ENCODE peak calls at places on chromosomes 6 and 20, in eight cellular contexts. L, P, Z, D, W, O, V and S are unnamed samples.
A peak's percentile ranks its signal among the peaks of the same experiment; 100 is the strongest.

GRCh38 chr6:169508452-169508851 is 193.4 kb downstream of the WDR27 start:
- DNase-seq in L (no peak), P (no peak), Z (no peak), D (no peak), W (no peak), O (no peak), V (no peak), S (no peak)

GRCh38 chr6:72819609-72820008 is 197.7 kb downstream of the KCNQ5 start:
- DNase-seq in L (no peak), P (no peak), Z (no peak), D (no peak), W (no peak), O (no peak), V (no peak), S (no peak)

GRCh38 chr6:16103708-16104107 is 25.2 kb upstream of the MYLIP start:
- DNase-seq in L (no peak), P (no peak), Z (no peak), D (no peak), W (no peak), O (no peak), V (no peak), S (no peak)

GRCh38 chr6:119312875-119313338 is 36.7 kb downstream of the MAN1A1 start:
- DNase-seq in L (peak; percentile 55), P (no peak), Z (no peak), D (no peak), W (no peak), O (no peak), V (no peak), S (no peak)

GRCh38 chr20:47244451-47244850 is 112.0 kb downstream of the ZMYND8 start:
- DNase-seq in L (no peak), P (no peak), Z (no peak), D (no peak), W (no peak), O (no peak), V (no peak), S (no peak)

GRCh38 chr6:86756623-86757246 is 180.6 kb upstream of the HTR1E start:
- DNase-seq in L (no peak), P (peak; percentile 36), Z (no peak), D (no peak), W (no peak), O (no peak), V (no peak), S (no peak)

GRCh38 chr6:136137008-136137689 is 113.0 kb downstream of the MTFR2 start:
- DNase-seq in L (no peak), P (no peak), Z (peak; percentile 27), D (no peak), W (no peak), O (no peak), V (peak; percentile 75), S (no peak)

GRCh38 chr20:64203037-64203777 is 39.0 kb downstream of the MYT1 start:
- DNase-seq in L (no peak), P (peak; percentile 26), Z (no peak), D (no peak), W (no peak), O (no peak), V (no peak), S (no peak)

GRCh38 chr20:50146214-50146613 is 7.3 kb downstream of the PEDS1 start:
- DNase-seq in L (no peak), P (no peak), Z (no peak), D (no peak), W (no peak), O (no peak), V (peak; percentile 79), S (no peak)

GRCh38 chr6:41519305-41519747 is 26.9 kb upstream of the FOXP4 start:
- DNase-seq in L (no peak), P (no peak), Z (no peak), D (no peak), W (no peak), O (no peak), V (no peak), S (no peak)

GRCh38 chr6:39295538-39295937 is 18.7 kb downstream of the KCNK17 start:
- DNase-seq in L (no peak), P (peak; percentile 26), Z (no peak), D (no peak), W (no peak), O (no peak), V (no peak), S (no peak)

GRCh38 chr6:82906489-82906888 is 159.2 kb downstream of the UBE3D start:
- DNase-seq in L (peak; percentile 36), P (peak; percentile 25), Z (peak; percentile 12), D (no peak), W (no peak), O (no peak), V (peak; percentile 46), S (no peak)

GRCh38 chr20:62898093-62898964 is 28.0 kb downstream of the DIDO1 start:
- DNase-seq in L (no peak), P (no peak), Z (no peak), D (no peak), W (no peak), O (no peak), V (no peak), S (no peak)

GRCh38 chr20:62900052-62900691 is 26.1 kb downstream of the DIDO1 start:
- DNase-seq in L (peak; percentile 83), P (peak; percentile 89), Z (peak; percentile 74), D (peak; percentile 83), W (no peak), O (peak; percentile 92), V (peak; percentile 58), S (peak; percentile 89)

GRCh38 chr20:62898970-62899632 is 27.2 kb downstream of the DIDO1 start:
- DNase-seq in L (no peak), P (no peak), Z (no peak), D (no peak), W (no peak), O (peak; percentile 72), V (no peak), S (peak; percentile 74)

GRCh38 chr20:62900692-62901584 is 25.4 kb downstream of the DIDO1 start:
- DNase-seq in L (no peak), P (peak; percentile 42), Z (no peak), D (no peak), W (no peak), O (peak; percentile 50), V (peak; percentile 23), S (no peak)

GRCh38 chr20:62899633-62900051 is 26.7 kb downstream of the DIDO1 start:
- DNase-seq in L (peak; percentile 39), P (peak; percentile 47), Z (no peak), D (no peak), W (no peak), O (no peak), V (no peak), S (no peak)
- TF ChIP-seq CTCF in L (no peak), P (no peak), Z (no peak), D (no peak), W (no peak), O (no peak), V (peak; percentile 25), S (no peak)

GRCh38 chr6:25168637-25169036 is 110.5 kb upstream of the CARMIL1 start:
- DNase-seq in L (no peak), P (no peak), Z (no peak), D (no peak), W (no peak), O (no peak), V (no peak), S (no peak)
- TF ChIP-seq CTCF in L (no peak), P (no peak), Z (no peak), D (no peak), W (no peak), O (no peak), V (no peak), S (no peak)

DNA sequence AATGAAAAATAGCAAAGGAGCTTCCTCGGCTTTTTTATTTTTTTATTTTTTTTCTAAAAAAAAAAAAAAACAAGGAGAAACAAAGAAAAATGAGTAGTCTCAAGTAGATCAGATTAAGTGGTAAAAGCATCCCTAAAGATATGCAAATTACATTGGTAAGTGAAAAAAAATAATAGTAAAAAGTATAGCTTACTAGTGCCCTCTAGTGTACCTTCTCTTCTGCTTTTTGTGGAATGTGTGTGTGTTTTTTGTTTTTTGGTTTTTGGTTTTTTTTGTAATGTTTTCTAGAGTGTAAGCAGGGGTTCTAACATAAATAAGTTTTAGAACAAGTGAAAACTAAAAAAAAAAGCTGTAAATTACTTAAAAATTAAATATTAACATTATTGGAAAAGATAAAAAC is 1062.0 kb downstream of the HACE1 start:
- DNase-seq in L (no peak), P (peak; percentile 27), Z (peak; percentile 40), D (no peak), W (no peak), O (no peak), V (no peak), S (no peak)
- TF ChIP-seq CTCF in L (peak; percentile 34), P (peak; percentile 66), Z (peak; percentile 45), D (peak; percentile 9), W (no peak), O (peak; percentile 43), V (no peak), S (peak; percentile 20)

GRCh38 chr20:25049261-25050060 is 8.5 kb downstream of the ACSS1 start:
- DNase-seq in L (no peak), P (no peak), Z (no peak), D (no peak), W (no peak), O (no peak), V (no peak), S (no peak)
- TF ChIP-seq CTCF in L (no peak), P (no peak), Z (no peak), D (no peak), W (no peak), O (no peak), V (no peak), S (no peak)

DNA sequence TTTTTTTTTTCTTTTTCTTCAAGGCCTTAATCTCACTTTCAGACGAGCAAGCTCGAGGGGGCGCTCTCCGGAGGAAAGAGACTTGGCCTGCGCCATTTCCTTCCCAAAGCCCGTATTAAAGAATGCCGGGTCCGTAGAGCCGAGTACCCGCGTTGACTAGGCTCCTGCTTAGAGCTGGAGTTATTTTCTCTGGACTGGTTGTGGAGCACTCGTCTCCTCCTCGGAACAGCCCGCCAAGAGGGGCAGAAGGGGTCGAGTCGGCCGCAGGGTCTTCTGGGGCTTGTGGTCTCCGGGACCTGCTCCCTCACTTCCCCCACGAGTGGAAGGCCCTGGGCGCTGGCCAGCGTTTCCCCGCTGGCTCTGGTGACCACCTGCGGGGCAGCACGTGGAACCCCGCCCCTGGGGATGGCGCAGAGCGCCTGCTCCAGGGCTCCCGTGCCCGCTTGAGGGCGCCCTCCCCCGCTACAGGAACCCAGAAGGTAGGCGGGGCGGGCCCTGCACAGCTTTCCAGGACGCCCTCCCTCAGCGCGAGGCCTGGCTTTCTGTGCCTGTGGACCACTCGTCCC is 2.7 kb upstream of the MEI4 start:
- DNase-seq in L (peak; percentile 73), P (peak; percentile 93), Z (peak; percentile 17), D (peak; percentile 59), W (no peak), O (peak; percentile 21), V (peak; percentile 1), S (peak; percentile 28)
- TF ChIP-seq CTCF in L (peak; percentile 21), P (peak; percentile 62), Z (peak; percentile 24), D (no peak), W (no peak), O (peak; percentile 40), V (no peak), S (peak; percentile 23)